ENCODE peak calls at places on chromosomes 4 and X, in five cellular contexts. Y is SK-N-MC, F is RWPE2, G is mesenchymal stem cell, N is WERI-Rb-1. C is an unnamed sample.

GRCh38 chr4:124427095-124427767 is 285.3 kb downstream of the ANKRD50 start:
- DNase-seq in N (no peak), Y (no peak), F (no peak), G (no peak), C (no peak)

GRCh38 chr4:55617587-55618197 is 18.4 kb downstream of the NMU start:
- DNase-seq in Y (no peak), G (no peak), F (no peak), N (no peak), C (no peak)

GRCh38 chr4:140168474-140168873 is 14.5 kb upstream of the MAML3 start:
- DNase-seq in N (no peak), Y (no peak), F (no peak), G (no peak), C (no peak)

GRCh38 chrX:14501312-14501711 is 28.0 kb upstream of the GLRA2 start:
- DNase-seq in N (no peak), Y (no peak), F (no peak), G (no peak), C (peak; percentile 48)

GRCh38 chrX:19535481-19535880 is 20.2 kb upstream of the MAP3K15 start:
- DNase-seq in F (no peak), G (peak; percentile 30), Y (no peak), N (no peak), C (no peak)

GRCh38 chr4:150342945-150343344 is 239.0 kb upstream of the MAB21L2 start:
- DNase-seq in G (peak; percentile 18), N (no peak), Y (no peak), F (no peak), C (no peak)

GRCh38 chr4:138406881-138407280 is 164.7 kb upstream of the SLC7A11 start:
- DNase-seq in Y (no peak), G (peak; percentile 38), F (no peak), N (no peak), C (no peak)

GRCh38 chr4:150310159-150310895 is 232.1 kb downstream of the DCLK2 start:
- DNase-seq in G (peak; percentile 49), Y (no peak), N (no peak), F (no peak), C (no peak)

GRCh38 chrX:75230296-75230695 is 43.6 kb upstream of the UPRT start:
- DNase-seq in F (no peak), Y (no peak), G (no peak), N (no peak), C (no peak)

GRCh38 chrX:103831803-103832544 is at the start of gene RAB9B:
- DNase-seq in G (peak; percentile 32), Y (no peak), N (peak; percentile 72), F (peak; percentile 28), C (peak; percentile 86)

GRCh38 chrX:18390941-18391538 is 34.4 kb upstream of the CDKL5 start:
- DNase-seq in N (peak; percentile 57), G (peak; percentile 58), F (no peak), Y (peak; percentile 75), C (peak; percentile 73)

GRCh38 chr4:108902769-108903168 is 139.9 kb upstream of the ETNPPL start:
- DNase-seq in N (no peak), Y (no peak), F (no peak), G (no peak), C (no peak)

GRCh38 chr4:39151120-39151713 is 31.1 kb upstream of the WDR19 start:
- DNase-seq in N (no peak), G (peak; percentile 51), F (no peak), Y (peak; percentile 18), C (no peak)

GRCh38 chrX:76427560-76428242 is at the start of gene MAGEE1:
- DNase-seq in F (peak; percentile 52), Y (peak; percentile 1), N (peak; percentile 70), G (peak; percentile 29), C (peak; percentile 82)

GRCh38 chr4:87114245-87115062 is 106.0 kb downstream of the KLHL8 start:
- DNase-seq in G (no peak), N (no peak), F (no peak), Y (no peak), C (no peak)

GRCh38 chr4:176499518-176499917 is 179.8 kb downstream of the SPCS3 start:
- DNase-seq in F (no peak), G (no peak), Y (no peak), N (no peak), C (no peak)

GRCh38 chrX:120755066-120755846 is 120.4 kb downstream of the CT47B1 start:
- DNase-seq in N (no peak), F (no peak), Y (no peak), G (no peak), C (no peak)

GRCh38 chr4:101347267-101347556 is at the start of gene PPP3CA:
- DNase-seq in G (no peak), N (no peak), Y (no peak), F (no peak), C (no peak)

GRCh38 chr4:24924309-24924781 is 11.5 kb upstream of the CCDC149 start:
- DNase-seq in G (peak; percentile 78), F (no peak), N (no peak), Y (no peak), C (no peak)

GRCh38 chr4:1296324-1297022 is 6.8 kb downstream of the MAEA start:
- DNase-seq in N (no peak), G (no peak), F (peak; percentile 61), Y (no peak), C (no peak)

GRCh38 chr4:140705625-140706275 is 50.4 kb downstream of the TBC1D9 start:
- DNase-seq in G (no peak), Y (no peak), N (no peak), F (no peak), C (no peak)

GRCh38 chr4:126777649-126778048 is 855.1 kb upstream of the INTU start:
- DNase-seq in G (peak; percentile 49), Y (no peak), N (no peak), F (no peak), C (no peak)

GRCh38 chr4:37068580-37068979 is 176.0 kb upstream of the NWD2 start:
- DNase-seq in N (peak; percentile 19), Y (no peak), G (no peak), F (no peak), C (no peak)

GRCh38 chr4:121192500-121192899 is 28.4 kb upstream of the TNIP3 start:
- DNase-seq in G (peak; percentile 50), N (peak; percentile 13), F (no peak), Y (no peak), C (no peak)

GRCh38 chrX:118178450-118178849 is 61.8 kb upstream of the KLHL13 start:
- DNase-seq in G (no peak), Y (no peak), N (no peak), F (no peak), C (no peak)

GRCh38 chrX:118181030-118181429 is 64.4 kb upstream of the KLHL13 start:
- DNase-seq in G (no peak), Y (no peak), F (no peak), N (no peak), C (no peak)

GRCh38 chrX:118179718-118180117 is 63.1 kb upstream of the KLHL13 start:
- DNase-seq in G (no peak), N (no peak), Y (no peak), F (no peak), C (no peak)

GRCh38 chrX:118177708-118178107 is 61.1 kb upstream of the KLHL13 start:
- DNase-seq in F (no peak), Y (no peak), N (no peak), G (no peak), C (no peak)

DNA sequence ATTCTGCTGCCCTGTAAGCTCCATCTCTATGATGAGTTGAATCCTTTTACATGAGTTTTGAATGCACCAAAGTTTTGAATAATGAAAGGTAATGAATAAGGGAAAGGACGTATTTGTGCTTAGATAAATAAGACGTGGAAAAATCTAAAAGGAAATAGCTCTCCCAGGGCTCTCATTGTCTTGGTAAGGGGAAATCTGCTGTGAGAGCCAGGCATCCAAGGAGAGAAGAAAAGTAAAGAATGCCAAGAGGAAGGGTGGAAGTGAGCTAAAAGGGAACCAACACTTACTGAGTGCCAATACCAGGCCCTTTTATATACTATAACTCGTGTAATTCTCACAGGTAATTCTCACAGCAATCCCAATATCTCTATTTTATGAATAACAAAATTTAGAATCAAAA is 62.6 kb upstream of the KLHL13 start:
- DNase-seq in Y (no peak), G (no peak), N (no peak), F (no peak), C (no peak)
- H3K4me3 ChIP-seq in Y (no peak overlapping the region), G (no peak overlapping the region), N (no peak overlapping the region), F (no peak overlapping the region), C (no peak overlapping the region)

GRCh38 chr4:5462254-5462835 is 246.0 kb downstream of the EVC2 start:
- DNase-seq in Y (no peak), F (no peak), N (no peak), G (no peak), C (no peak)

GRCh38 chr4:5463361-5463760 is 245.0 kb downstream of the EVC2 start:
- DNase-seq in N (no peak), F (no peak), Y (no peak), G (no peak), C (no peak)

GRCh38 chr4:5460106-5460801 is 248.1 kb downstream of the EVC2 start:
- DNase-seq in G (peak; percentile 32), F (no peak), Y (no peak), N (peak; percentile 67), C (no peak)

GRCh38 chr4:5462896-5463295 is 245.5 kb downstream of the EVC2 start:
- DNase-seq in G (no peak), F (no peak), Y (no peak), N (no peak), C (no peak)

GRCh38 chr4:5461477-5461876 is 246.9 kb downstream of the EVC2 start:
- DNase-seq in F (no peak), G (no peak), Y (no peak), N (no peak), C (no peak)
- H3K27ac ChIP-seq in F (no peak overlapping the region), G (no peak overlapping the region), Y (no peak overlapping the region), N (no peak overlapping the region), C (no peak overlapping the region)

GRCh38 chrX:25523574-25523973 is 507.8 kb upstream of the ARX start:
- DNase-seq in Y (peak; percentile 6), N (peak; percentile 42), G (no peak), F (no peak), C (no peak)

GRCh38 chrX:25524150-25524549 is 508.4 kb upstream of the ARX start:
- DNase-seq in N (no peak), F (no peak), G (no peak), Y (no peak), C (no peak)

GRCh38 chrX:25531096-25531495 is 515.3 kb upstream of the ARX start:
- DNase-seq in F (no peak), N (no peak), Y (no peak), G (no peak), C (no peak)

GRCh38 chrX:25527596-25527995 is 511.8 kb upstream of the ARX start:
- DNase-seq in Y (no peak), N (no peak), G (no peak), F (no peak), C (no peak)
- H3K4me3 ChIP-seq in Y (no peak overlapping the region), N (no peak overlapping the region), G (no peak overlapping the region), F (no peak overlapping the region), C (no peak overlapping the region)

DNA sequence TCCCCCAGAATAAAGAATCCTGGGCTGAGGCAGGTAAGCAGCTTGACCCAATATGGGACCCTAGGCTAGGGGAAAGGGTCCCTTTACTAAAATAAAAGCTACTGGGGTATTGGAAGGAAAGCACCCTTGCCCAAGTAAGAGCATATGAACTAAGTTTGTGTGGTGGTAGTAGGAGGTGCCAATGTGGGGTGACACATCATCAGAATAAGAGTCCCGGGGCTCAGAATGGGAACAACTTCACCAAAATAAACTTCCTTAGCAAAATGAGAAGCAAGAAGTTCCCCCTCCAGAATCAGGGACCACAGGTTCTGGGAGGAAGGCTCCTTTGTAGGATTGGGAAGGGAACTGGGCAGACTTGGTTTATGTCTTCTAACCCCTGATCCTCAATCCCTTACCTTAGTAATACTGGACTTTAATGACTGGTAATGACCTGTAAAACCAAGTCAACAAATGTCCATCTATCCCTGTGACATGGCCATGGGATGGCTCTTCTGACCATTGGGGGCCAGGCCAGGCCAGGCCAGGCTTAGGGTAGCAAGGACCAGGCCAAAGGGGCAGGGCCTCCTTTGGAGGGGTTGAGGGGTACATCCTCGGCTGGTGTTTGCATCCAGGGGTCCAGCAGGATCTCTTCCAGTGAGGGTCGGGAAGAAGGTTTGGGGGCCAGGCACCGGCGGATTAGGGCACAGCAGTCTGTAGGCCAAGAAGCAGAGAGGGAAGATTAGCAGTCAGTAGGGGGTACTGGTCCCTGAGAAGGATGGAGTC is 2.3 kb upstream of the SLC35A2 start:
- DNase-seq in G (no peak), F (no peak), N (no peak), Y (no peak), C (no peak)
- H3K27ac ChIP-seq in G (no peak overlapping the region), F (no peak overlapping the region), N (no peak overlapping the region), Y (no peak overlapping the region), C (no peak overlapping the region)

C was measured in ovary.